ENCODE peak calls at places on chromosomes 16 and 17, in seven cellular contexts. T, K, B, N, V, F and A are unnamed samples.

GRCh38 chr17:57888311-57889216 is 38.7 kb upstream of the MRPS23 start:
- DNase-seq in T (no peak), K (no peak), B (no peak), N (peak), V (no peak), F (no peak), A (no peak)

GRCh38 chr17:75821552-75821951 is 22.7 kb downstream of the UNC13D start:
- DNase-seq in T (no peak), K (no peak), B (no peak), N (no peak), V (no peak), F (no peak), A (no peak)

GRCh38 chr17:7476474-7476873 is 3.0 kb downstream of the ZBTB4 start:
- DNase-seq in T (no peak), K (no peak), B (no peak), N (no peak), V (no peak), F (peak), A (peak)

GRCh38 chr17:64218066-64218465 is 45.0 kb downstream of the TEX2 start:
- DNase-seq in T (no peak), K (no peak), B (no peak), N (no peak), V (peak), F (no peak), A (no peak)

GRCh38 chr16:78789556-78789955 is 690.1 kb downstream of the WWOX start:
- DNase-seq in T (no peak), K (no peak), B (no peak), N (no peak), V (no peak), F (no peak), A (no peak)

GRCh38 chr16:75317101-75317522 is 65.7 kb upstream of the BCAR1 start:
- DNase-seq in T (no peak), K (no peak), B (no peak), N (no peak), V (peak), F (no peak), A (no peak)

GRCh38 chr17:82272495-82273326 is 789 bp downstream of the CSNK1D start:
- DNase-seq in T (no peak), K (peak), B (peak), N (peak), V (peak), F (peak), A (no peak)

GRCh38 chr16:82432261-82432660 is 194.5 kb upstream of the CDH13 start:
- DNase-seq in T (no peak), K (no peak), B (peak), N (peak), V (no peak), F (no peak), A (peak)

GRCh38 chr17:81428121-81428515 is 32.9 kb downstream of the BAHCC1 start:
- DNase-seq in T (no peak), K (no peak), B (peak), N (peak), V (no peak), F (no peak), A (no peak)

GRCh38 chr17:7081341-7082062 is 1.5 kb upstream of the CLEC10A start:
- DNase-seq in T (no peak), K (no peak), B (peak), N (peak), V (peak), F (no peak), A (no peak)

GRCh38 chr16:68306633-68307032 is 4.1 kb downstream of the SLC7A6OS start:
- DNase-seq in T (no peak), K (no peak), B (no peak), N (no peak), V (no peak), F (no peak), A (no peak)

GRCh38 chr17:56499799-56500388 is 93.6 kb upstream of the NOG start:
- DNase-seq in T (no peak), K (peak), B (peak), N (peak), V (peak), F (peak), A (peak)

GRCh38 chr16:20916927-20917326 is 16.4 kb downstream of the LYRM1 start:
- DNase-seq in T (no peak), K (no peak), B (no peak), N (no peak), V (no peak), F (no peak), A (no peak)

GRCh38 chr16:11205754-11206459 is 50.1 kb downstream of the SOCS1 start:
- DNase-seq in T (no peak), K (peak), B (peak), N (peak), V (peak), F (peak), A (peak)